ENCODE peak calls at places on chromosomes 4 and X, in nine cellular contexts. S is type B pancreatic cell, G is brain microvascular endothelial cell, U is stromal cell of bone marrow, Z is choroid plexus epithelial cell, N is left cardiac atrium, Q is AG04450, O is tibial nerve, W is Karpas-422. V is an unnamed sample.

GRCh38 chr4:68498413-68499007 is 51.2 kb downstream of the TMPRSS11E start:
- DNase-seq in S (no peak), G (peak), U (peak), Z (peak), N (no peak), Q (peak), O (no peak), W (peak), V (no peak)

GRCh38 chrX:49884290-49884862 is 5.1 kb downstream of the USP27X start:
- DNase-seq in S (no peak), G (peak), U (peak), Z (peak), N (peak), Q (no peak), O (peak), W (peak), V (peak)

GRCh38 chr4:122329876-122330595 is 48.8 kb upstream of the ADAD1 start:
- DNase-seq in S (no peak), G (peak), U (peak), Z (peak), N (no peak), Q (no peak), O (no peak), W (no peak), V (no peak)

GRCh38 chrX:104565791-104566687 is at the start of gene IL1RAPL2:
- DNase-seq in S (peak), G (no peak), U (peak), Z (peak), N (no peak), Q (no peak), O (no peak), W (no peak), V (no peak)

GRCh38 chr4:67035986-67036385 is 509.3 kb downstream of the CENPC start:
- DNase-seq in S (no peak), G (peak), U (no peak), Z (peak), N (no peak), Q (no peak), O (no peak), W (no peak), V (no peak)

GRCh38 chrX:45710081-45710801 is 509.6 kb upstream of the DIPK2B start:
- DNase-seq in S (no peak), G (peak), U (peak), Z (peak), N (no peak), Q (peak), O (no peak), W (no peak), V (no peak)

GRCh38 chr4:137735561-137736104 is 203.3 kb upstream of the PCDH18 start:
- DNase-seq in S (no peak), G (no peak), U (peak), Z (no peak), N (no peak), Q (no peak), O (no peak), W (no peak), V (no peak)

GRCh38 chrX:119067023-119067739 is 5.6 kb upstream of the CT47C1 start:
- DNase-seq in S (no peak), G (peak), U (peak), Z (peak), N (peak), Q (peak), O (peak), W (peak), V (peak)

GRCh38 chr4:123488916-123489315 is 92.3 kb downstream of the SPRY1 start:
- DNase-seq in S (no peak), G (peak), U (peak), Z (peak), N (no peak), Q (no peak), O (no peak), W (no peak), V (no peak)

GRCh38 chr4:147843162-147843561 is 111.3 kb downstream of the ARHGAP10 start:
- DNase-seq in S (no peak), G (no peak), U (no peak), Z (no peak), N (no peak), Q (no peak), O (no peak), W (peak), V (no peak)

V was measured in tibial artery.